ENCODE peak calls at places on chromosomes 13 and 19, in four cellular contexts. P is lower leg skin; W is CD8-positive, alpha-beta memory T cell; N is H54. H is an unnamed sample.

GRCh38 chr13:20711301-20712044 is 8.0 kb downstream of the IL17D start:
- DNase-seq in P (no peak), W (no peak), N (no peak), H (no peak)

GRCh38 chr19:18346091-18346490 is 5.7 kb downstream of the PGPEP1 start:
- DNase-seq in P (no peak), W (no peak), N (no peak), H (no peak)

GRCh38 chr13:36819811-36820140 is 754 bp downstream of the RFXAP start:
- DNase-seq in P (no peak), W (no peak), N (no peak), H (no peak)

GRCh38 chr13:101146101-101146898 is 270.0 kb downstream of the NALCN start:
- DNase-seq in P (no peak), W (no peak), N (no peak), H (no peak)

GRCh38 chr13:110340812-110341444 is 33.8 kb downstream of the COL4A2 start:
- DNase-seq in P (peak; percentile 94), W (no peak), N (no peak), H (peak; percentile 73)

GRCh38 chr13:75596657-75597182 is 39.4 kb upstream of the LMO7 start:
- DNase-seq in P (no peak), W (no peak), N (no peak), H (no peak)

GRCh38 chr13:93951153-93951552 is 528.3 kb downstream of the DCT start:
- DNase-seq in P (no peak), W (no peak), N (no peak), H (no peak)

GRCh38 chr19:42051166-42052115 is 18.6 kb downstream of the GRIK5 start:
- DNase-seq in P (no peak), W (no peak), N (peak; percentile 81), H (no peak)

GRCh38 chr19:289651-290538 is 1.3 kb downstream of the PLPP2 start:
- DNase-seq in P (peak; percentile 91), W (no peak), N (peak; percentile 97), H (peak; percentile 69)

GRCh38 chr19:15025237-15025636 is 24.0 kb upstream of the CASP14 start:
- DNase-seq in P (no peak), W (no peak), N (peak; percentile 50), H (no peak)

GRCh38 chr13:71274923-71275593 is 591.9 kb downstream of the DACH1 start:
- DNase-seq in P (no peak), W (no peak), N (no peak), H (no peak)

GRCh38 chr13:36815069-36815468 is 4.0 kb upstream of the RFXAP start:
- DNase-seq in P (no peak), W (no peak), N (no peak), H (no peak)

GRCh38 chr19:19276386-19276785 is 3.3 kb upstream of the TM6SF2 start:
- DNase-seq in P (no peak), W (no peak), N (no peak), H (no peak)

GRCh38 chr19:35470128-35470527 is 20.1 kb downstream of the KRTDAP start:
- DNase-seq in P (no peak), W (no peak), N (no peak), H (no peak)